ENCODE peak calls at places on chromosomes 12 and 14, in seven cellular contexts. F is body of pancreas, B is adrenal gland, K is esophagus muscularis mucosa, O is uterus, M is IMR-90, I is stomach. Z is an unnamed sample.

GRCh38 chr12:133057446-133057845 is 20.1 kb downstream of the ZNF84 start:
- DNase-seq in K (no peak), F (no peak), O (no peak), B (no peak), M (peak), I (no peak), Z (no peak)

GRCh38 chr12:77072833-77073495 is 7.6 kb upstream of the E2F7 start:
- DNase-seq in M (no peak), I (no peak), K (no peak), O (no peak), F (no peak), B (no peak), Z (no peak)

GRCh38 chr14:94341654-94342333 is 18.7 kb upstream of the SERPINA6 start:
- DNase-seq in K (no peak), O (no peak), F (no peak), B (no peak), I (no peak), M (no peak), Z (no peak)

GRCh38 chr12:131950182-131950913 is 606 bp downstream of the EP400 start:
- DNase-seq in M (no peak), K (peak), O (peak), B (peak), I (peak), F (peak), Z (peak)

GRCh38 chr12:108140501-108140900 is 11.4 kb downstream of the WSCD2 start:
- DNase-seq in K (no peak), F (no peak), O (no peak), I (no peak), B (no peak), M (no peak), Z (no peak)

GRCh38 chr14:22928237-22929103 is 706 bp downstream of the PRMT5 start:
- DNase-seq in K (no peak), B (no peak), O (no peak), F (no peak), M (no peak), I (no peak), Z (no peak)

GRCh38 chr12:6057693-6058092 is 66.8 kb downstream of the VWF start:
- DNase-seq in O (no peak), B (no peak), M (no peak), K (no peak), I (no peak), F (no peak), Z (no peak)

GRCh38 chr12:50275545-50275944 is 7.8 kb downstream of the LIMA1 start:
- DNase-seq in I (peak), B (peak), K (no peak), O (peak), M (no peak), F (no peak), Z (peak)

GRCh38 chr12:93825926-93826599 is 148.9 kb downstream of the CRADD start:
- DNase-seq in M (no peak), I (no peak), F (no peak), B (no peak), K (no peak), O (no peak), Z (no peak)

GRCh38 chr14:22370084-22370847 is 218.8 kb downstream of the DAD1 start:
- DNase-seq in O (no peak), I (peak), K (no peak), B (peak), M (no peak), F (no peak), Z (peak)

GRCh38 chr14:105006831-105007592 is 13.9 kb downstream of the CDCA4 start:
- DNase-seq in O (no peak), M (no peak), K (no peak), F (no peak), B (no peak), I (no peak), Z (no peak)

GRCh38 chr14:95547626-95548327 is 12.9 kb downstream of the GLRX5 start:
- DNase-seq in B (no peak), K (no peak), M (peak), I (no peak), F (no peak), O (no peak), Z (no peak)

GRCh38 chr12:120830052-120830940 is 73.9 kb downstream of the SPPL3 start:
- DNase-seq in O (no peak), M (peak), B (no peak), I (no peak), K (no peak), F (no peak), Z (no peak)

GRCh38 chr14:57833304-57833703 is 32.6 kb downstream of the SLC35F4 start:
- DNase-seq in F (peak), O (peak), M (peak), B (peak), K (no peak), I (no peak), Z (no peak)

GRCh38 chr14:51131516-51131915 is 36.6 kb upstream of the TRIM9 start:
- DNase-seq in O (no peak), K (no peak), B (no peak), F (no peak), M (no peak), I (no peak), Z (no peak)

GRCh38 chr14:53306926-53307325 is 153.8 kb upstream of the DDHD1 start:
- DNase-seq in I (no peak), O (peak), F (no peak), K (no peak), B (no peak), M (peak), Z (peak)

GRCh38 chr14:106837870-106838269 is 1311.5 kb downstream of the TMEM121 start:
- DNase-seq in I (no peak), M (no peak), F (no peak), O (no peak), K (no peak), B (no peak), Z (no peak)

GRCh38 chr12:29230800-29231560 is 81.9 kb downstream of the FAR2 start:
- DNase-seq in K (no peak), M (no peak), F (no peak), O (no peak), B (no peak), I (no peak), Z (no peak)

GRCh38 chr14:77086017-77086727 is 11.9 kb upstream of the CIPC start:
- DNase-seq in I (no peak), F (no peak), K (no peak), B (no peak), O (no peak), M (peak), Z (no peak)

GRCh38 chr12:115417610-115418009 is 733.6 kb upstream of the TBX3 start:
- DNase-seq in M (no peak), B (no peak), K (no peak), I (no peak), O (no peak), F (no peak), Z (no peak)

GRCh38 chr12:12439636-12440035 is 82.8 kb downstream of the BORCS5 start:
- DNase-seq in M (peak), I (no peak), F (no peak), O (peak), B (peak), K (no peak), Z (no peak)

GRCh38 chr12:65952737-65953209 is 128.5 kb downstream of the HMGA2 start:
- DNase-seq in F (no peak), M (peak), I (no peak), K (no peak), O (no peak), B (no peak), Z (no peak)

GRCh38 chr12:64258576-64258975 is 36.5 kb upstream of the KICS2 start:
- DNase-seq in M (peak), K (no peak), B (no peak), F (no peak), O (no peak), I (no peak), Z (no peak)

GRCh38 chr12:124165695-124166094 is 129.2 kb upstream of the RFLNA start:
- DNase-seq in K (no peak), I (no peak), F (no peak), M (no peak), O (no peak), B (no peak), Z (no peak)

GRCh38 chr14:88063807-88064206 is 58.9 kb downstream of the GPR65 start:
- DNase-seq in B (no peak), F (no peak), O (no peak), I (no peak), M (no peak), K (no peak), Z (no peak)

GRCh38 chr12:3371018-3371417 is 120.0 kb upstream of the PRMT8 start:
- DNase-seq in F (no peak), I (no peak), B (no peak), M (no peak), K (no peak), O (no peak), Z (no peak)

GRCh38 chr14:90722590-90722989 is 93.6 kb downstream of the TTC7B start:
- DNase-seq in F (no peak), B (no peak), O (no peak), K (no peak), I (no peak), M (no peak), Z (no peak)

GRCh38 chr14:76098916-76099675 is 52.6 kb upstream of the GPATCH2L start:
- DNase-seq in M (no peak), B (no peak), K (no peak), F (no peak), I (no peak), O (no peak), Z (no peak)

GRCh38 chr12:82596484-82596883 is 90.2 kb upstream of the TMTC2 start:
- DNase-seq in M (no peak), O (no peak), I (no peak), F (no peak), K (no peak), B (no peak), Z (no peak)

GRCh38 chr12:460301-461230 is 827 bp downstream of the B4GALNT3 start:
- DNase-seq in M (no peak), K (no peak), O (peak), B (peak), I (no peak), F (peak), Z (peak)

GRCh38 chr14:64684091-64684490 is 20.1 kb upstream of the PLEKHG3 start:
- DNase-seq in K (no peak), F (peak), O (peak), M (peak), I (no peak), B (no peak), Z (peak)

GRCh38 chr12:33427071-33427470 is 12.5 kb downstream of the SYT10 start:
- DNase-seq in I (no peak), F (no peak), B (no peak), M (no peak), K (no peak), O (no peak), Z (no peak)
- TF ChIP-seq CTCF in I (no peak), F (no peak), B (no peak), M (no peak), K (no peak), O (no peak), Z (no peak)

GRCh38 chr12:104299842-104300481 is 3.6 kb upstream of the EID3 start:
- DNase-seq in I (no peak), O (no peak), F (no peak), K (no peak), M (no peak), B (no peak), Z (no peak)
- TF ChIP-seq POLR2A in I (no peak), O (no peak), F (no peak), K (no peak), M (peak), B (no peak), Z (no peak)

GRCh38 chr14:68278568-68279436 is 459.2 kb downstream of the RAD51B start:
- DNase-seq in M (peak), K (peak), B (peak), I (no peak), F (no peak), O (no peak), Z (no peak)
- H3K27ac ChIP-seq in M (peak), K (peak), B (no peak), I (peak), F (peak), O (peak), Z (no peak)

GRCh38 chr14:31699809-31700208 is 138.6 kb downstream of the NUBPL start:
- DNase-seq in O (no peak), B (no peak), I (no peak), K (no peak), F (no peak), M (no peak), Z (no peak)
- TF ChIP-seq CTCF in O (no peak), B (no peak), I (no peak), K (no peak), F (no peak), M (no peak), Z (no peak)

GRCh38 chr14:103628221-103628683 is 759 bp upstream of the KLC1 start:
- DNase-seq in B (peak), F (peak), I (peak), M (peak), K (peak), O (peak), Z (peak)

GRCh38 chr14:103630364-103631108 is 1.5 kb downstream of the KLC1 start:
- DNase-seq in I (no peak), K (no peak), M (peak), F (no peak), O (no peak), B (no peak), Z (no peak)

GRCh38 chr14:103629503-103630121 is 601 bp downstream of the KLC1 start:
- DNase-seq in B (peak), I (peak), M (no peak), F (peak), K (no peak), O (peak), Z (peak)

GRCh38 chr14:103627073-103628025 is 1.7 kb upstream of the KLC1 start:
- DNase-seq in F (no peak), K (no peak), M (no peak), O (no peak), I (no peak), B (no peak), Z (no peak)

GRCh38 chr14:103628684-103629502 is at the start of gene KLC1:
- DNase-seq in O (peak), B (peak), K (peak), I (peak), F (peak), M (peak), Z (peak)
- TF ChIP-seq POLR2A in O (peak), B (peak), K (peak), I (no peak), F (peak), M (peak), Z (peak)